ENCODE peak calls at places on chromosomes 5 and 9, in seven cellular contexts. One of them, this sample, is unnamed.

GRCh38 chr9:87334366-87334765 is 163.3 kb upstream of the DAPK1 start:
- DNase-seq in progenitor cell of endocrine pancreas: no peak
- DNase-seq in fibroblast of pulmonary artery: no peak
- DNase-seq in colonic mucosa: no peak
- DNase-seq in AG09319: no peak
- DNase-seq in GM12878: no peak
- DNase-seq in endothelial cell: no peak
- DNase-seq in this sample: no peak

GRCh38 chr5:115685480-115685879 is 59.6 kb upstream of the TMED7 start:
- DNase-seq in colonic mucosa: no peak
- DNase-seq in GM12878: no peak
- DNase-seq in fibroblast of pulmonary artery: no peak
- DNase-seq in progenitor cell of endocrine pancreas: no peak
- DNase-seq in endothelial cell: no peak
- DNase-seq in AG09319: no peak
- DNase-seq in this sample: peak; percentile 36

GRCh38 chr5:142053434-142054253 is 40.8 kb upstream of the GNPDA1 start:
- DNase-seq in fibroblast of pulmonary artery: peak; percentile 51
- DNase-seq in endothelial cell: no peak
- DNase-seq in progenitor cell of endocrine pancreas: no peak
- DNase-seq in GM12878: no peak
- DNase-seq in AG09319: no peak
- DNase-seq in colonic mucosa: no peak
- DNase-seq in this sample: peak; percentile 69

GRCh38 chr9:34069831-34070230 is 21.1 kb upstream of the UBAP2 start:
- DNase-seq in GM12878: no peak
- DNase-seq in fibroblast of pulmonary artery: no peak
- DNase-seq in endothelial cell: no peak
- DNase-seq in progenitor cell of endocrine pancreas: no peak
- DNase-seq in AG09319: no peak
- DNase-seq in colonic mucosa: no peak
- DNase-seq in this sample: no peak

GRCh38 chr9:82512724-82513123 is 524.2 kb downstream of the SPATA31D1 start:
- DNase-seq in AG09319: no peak
- DNase-seq in GM12878: no peak
- DNase-seq in endothelial cell: no peak
- DNase-seq in progenitor cell of endocrine pancreas: no peak
- DNase-seq in fibroblast of pulmonary artery: no peak
- DNase-seq in colonic mucosa: no peak
- DNase-seq in this sample: peak; percentile 40

GRCh38 chr5:52920929-52921328 is 68.2 kb upstream of the ITGA2 start:
- DNase-seq in GM12878: no peak
- DNase-seq in AG09319: no peak
- DNase-seq in colonic mucosa: no peak
- DNase-seq in progenitor cell of endocrine pancreas: no peak
- DNase-seq in fibroblast of pulmonary artery: peak; percentile 53
- DNase-seq in endothelial cell: no peak
- DNase-seq in this sample: peak; percentile 26

GRCh38 chr5:145689235-145689634 is 145.9 kb downstream of the PRELID2 start:
- DNase-seq in colonic mucosa: no peak
- DNase-seq in AG09319: no peak
- DNase-seq in fibroblast of pulmonary artery: no peak
- DNase-seq in GM12878: peak; percentile 36
- DNase-seq in endothelial cell: no peak
- DNase-seq in progenitor cell of endocrine pancreas: no peak
- DNase-seq in this sample: no peak

GRCh38 chr9:71767421-71768321 is 642 bp downstream of the CEMIP2 start:
- DNase-seq in endothelial cell: peak; percentile 17
- DNase-seq in colonic mucosa: peak; percentile 54
- DNase-seq in progenitor cell of endocrine pancreas: no peak
- DNase-seq in AG09319: no peak
- DNase-seq in fibroblast of pulmonary artery: peak; percentile 35
- DNase-seq in GM12878: no peak
- DNase-seq in this sample: peak; percentile 36

GRCh38 chr5:170439246-170439943 is 50.2 kb upstream of the KCNMB1 start:
- DNase-seq in endothelial cell: no peak
- DNase-seq in colonic mucosa: no peak
- DNase-seq in fibroblast of pulmonary artery: no peak
- DNase-seq in GM12878: no peak
- DNase-seq in progenitor cell of endocrine pancreas: no peak
- DNase-seq in AG09319: no peak
- DNase-seq in this sample: no peak

GRCh38 chr5:158874814-158875213 is 224.9 kb downstream of the EBF1 start:
- DNase-seq in endothelial cell: no peak
- DNase-seq in GM12878: no peak
- DNase-seq in progenitor cell of endocrine pancreas: no peak
- DNase-seq in colonic mucosa: no peak
- DNase-seq in AG09319: no peak
- DNase-seq in fibroblast of pulmonary artery: no peak
- DNase-seq in this sample: peak; percentile 27

GRCh38 chr9:9536481-9536880 is 1076.3 kb downstream of the PTPRD start:
- DNase-seq in GM12878: no peak
- DNase-seq in progenitor cell of endocrine pancreas: no peak
- DNase-seq in AG09319: no peak
- DNase-seq in endothelial cell: no peak
- DNase-seq in fibroblast of pulmonary artery: no peak
- DNase-seq in colonic mucosa: no peak
- DNase-seq in this sample: no peak

GRCh38 chr9:78121488-78121887 is 89.9 kb upstream of the GNAQ start:
- DNase-seq in GM12878: no peak
- DNase-seq in AG09319: peak; percentile 12
- DNase-seq in colonic mucosa: peak; percentile 85
- DNase-seq in fibroblast of pulmonary artery: peak; percentile 77
- DNase-seq in progenitor cell of endocrine pancreas: peak; percentile 22
- DNase-seq in endothelial cell: peak; percentile 74
- DNase-seq in this sample: peak; percentile 76

GRCh38 chr9:19127881-19128719 is 808 bp upstream of the PLIN2 start:
- DNase-seq in endothelial cell: peak; percentile 19
- DNase-seq in fibroblast of pulmonary artery: no peak
- DNase-seq in GM12878: no peak
- DNase-seq in colonic mucosa: peak; percentile 50
- DNase-seq in AG09319: no peak
- DNase-seq in progenitor cell of endocrine pancreas: peak; percentile 11
- DNase-seq in this sample: peak; percentile 47

GRCh38 chr9:69147041-69147834 is 26.8 kb upstream of the TJP2 start:
- DNase-seq in endothelial cell: peak; percentile 0
- DNase-seq in fibroblast of pulmonary artery: no peak
- DNase-seq in colonic mucosa: no peak
- DNase-seq in AG09319: no peak
- DNase-seq in GM12878: no peak
- DNase-seq in progenitor cell of endocrine pancreas: no peak
- DNase-seq in this sample: no peak

DNA sequence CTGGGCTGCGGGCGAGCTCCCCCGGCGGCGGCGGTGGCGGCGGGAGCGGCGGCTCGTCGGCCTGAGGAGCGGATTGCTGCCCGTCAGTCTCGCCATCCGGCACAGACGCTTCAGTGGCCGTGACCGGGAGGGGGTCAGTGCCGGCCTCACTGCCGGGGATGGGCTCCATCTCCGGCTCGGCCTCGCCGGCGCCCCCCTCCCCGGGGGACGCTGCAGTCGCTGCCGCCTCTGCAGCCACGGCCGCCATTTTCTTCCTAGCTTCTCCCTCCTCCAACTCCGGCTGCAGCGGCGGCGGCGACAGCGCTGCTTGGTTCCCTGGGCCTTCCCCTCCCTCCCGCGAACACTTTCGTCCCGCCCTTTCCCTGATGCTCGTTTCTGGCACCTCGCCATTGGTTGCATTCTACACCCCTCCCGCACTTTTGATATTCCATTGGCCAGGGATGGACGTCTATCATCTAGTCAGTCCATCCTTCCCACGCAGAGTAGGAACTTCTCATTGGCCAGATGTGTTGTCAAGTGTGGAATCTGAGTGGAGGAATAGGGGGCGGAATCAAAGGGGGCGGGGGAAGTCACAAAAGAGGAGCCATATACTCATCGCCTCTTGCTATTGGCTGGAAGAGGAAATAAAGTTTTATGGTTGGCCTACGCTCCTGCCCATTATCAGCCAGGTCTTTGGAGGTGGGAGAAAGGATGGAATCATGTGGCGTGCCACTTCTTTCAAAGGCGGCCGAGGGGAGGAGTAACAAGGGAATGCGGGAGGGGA is at the start of gene PWWP2A:
- DNase-seq in endothelial cell: peak; percentile 93
- DNase-seq in fibroblast of pulmonary artery: peak; percentile 100
- DNase-seq in colonic mucosa: peak; percentile 100
- DNase-seq in AG09319: peak; percentile 100
- DNase-seq in progenitor cell of endocrine pancreas: peak; percentile 89
- DNase-seq in GM12878: peak; percentile 100
- DNase-seq in this sample: peak; percentile 100
- TF ChIP-seq CTCF in endothelial cell: no peak
- TF ChIP-seq CTCF in fibroblast of pulmonary artery: no peak
- TF ChIP-seq CTCF in colonic mucosa: no peak
- TF ChIP-seq CTCF in AG09319: no peak
- TF ChIP-seq CTCF in progenitor cell of endocrine pancreas: peak; percentile 25
- TF ChIP-seq CTCF in GM12878: no peak
- TF ChIP-seq CTCF in this sample: no peak

DNA sequence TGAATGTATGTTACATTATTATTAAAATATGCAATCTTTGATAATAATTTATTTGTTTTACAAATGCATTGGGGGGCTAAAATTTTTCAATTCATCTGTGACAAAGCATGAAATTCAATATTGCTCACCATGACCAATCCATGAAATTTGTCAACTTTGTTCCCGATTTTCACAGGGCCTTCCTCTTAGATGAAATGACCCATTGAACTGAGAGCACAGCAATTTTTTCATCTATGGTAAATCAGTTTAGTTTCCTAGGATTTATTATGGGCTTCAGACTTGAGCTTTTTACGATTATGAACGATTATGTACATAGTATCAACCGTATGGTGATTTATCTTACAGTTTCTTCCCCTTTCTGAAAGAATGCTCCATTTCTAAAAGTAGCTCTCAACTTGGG is 157.3 kb downstream of the KIAA0825 start:
- DNase-seq in AG09319: no peak
- DNase-seq in progenitor cell of endocrine pancreas: no peak
- DNase-seq in fibroblast of pulmonary artery: no peak
- DNase-seq in GM12878: no peak
- DNase-seq in colonic mucosa: no peak
- DNase-seq in endothelial cell: no peak
- DNase-seq in this sample: no peak
- TF ChIP-seq CTCF in AG09319: no peak
- TF ChIP-seq CTCF in progenitor cell of endocrine pancreas: no peak
- TF ChIP-seq CTCF in fibroblast of pulmonary artery: no peak
- TF ChIP-seq CTCF in GM12878: no peak
- TF ChIP-seq CTCF in colonic mucosa: no peak
- TF ChIP-seq CTCF in endothelial cell: no peak
- TF ChIP-seq CTCF in this sample: no peak

DNA sequence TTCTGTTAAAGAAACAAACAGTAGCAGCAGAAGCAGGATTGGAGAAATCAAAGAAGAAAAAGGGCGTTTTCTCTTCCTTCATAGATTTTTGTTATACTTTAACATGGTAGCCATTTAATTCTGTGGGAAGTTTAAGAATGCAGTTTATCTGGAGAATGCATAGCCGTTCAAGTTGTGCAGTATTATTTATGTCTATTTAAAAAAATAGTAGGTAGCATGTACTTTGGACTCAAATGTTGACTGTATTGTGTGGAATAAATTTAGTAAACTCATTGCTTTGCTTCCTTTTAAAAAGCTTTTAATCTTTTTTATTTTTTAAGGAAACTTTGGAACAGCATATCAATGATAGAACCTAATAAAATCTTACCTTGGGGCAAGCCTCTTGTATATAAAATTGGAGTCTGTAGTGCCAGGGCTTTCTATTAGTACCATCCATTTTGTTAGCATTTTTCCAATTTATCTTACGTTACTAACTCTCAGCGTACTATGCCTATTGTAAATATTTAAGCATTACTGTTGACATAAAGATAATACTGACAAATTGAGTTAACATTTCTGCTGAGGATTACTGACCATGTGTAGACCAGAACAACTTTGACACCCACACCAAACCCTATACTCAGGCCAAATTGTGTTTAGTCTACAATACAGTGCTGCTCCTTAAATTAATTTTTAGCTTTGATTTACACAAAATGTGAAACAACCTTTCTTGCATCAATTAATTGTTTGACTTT is 291.1 kb downstream of the NNT start:
- DNase-seq in endothelial cell: no peak
- DNase-seq in progenitor cell of endocrine pancreas: no peak
- DNase-seq in fibroblast of pulmonary artery: no peak
- DNase-seq in AG09319: no peak
- DNase-seq in colonic mucosa: no peak
- DNase-seq in GM12878: no peak
- DNase-seq in this sample: no peak
- TF ChIP-seq CTCF in endothelial cell: no peak
- TF ChIP-seq CTCF in progenitor cell of endocrine pancreas: no peak
- TF ChIP-seq CTCF in fibroblast of pulmonary artery: no peak
- TF ChIP-seq CTCF in AG09319: no peak
- TF ChIP-seq CTCF in colonic mucosa: no peak
- TF ChIP-seq CTCF in GM12878: no peak
- TF ChIP-seq CTCF in this sample: no peak

GRCh38 chr9:123104807-123105206 is 71.3 kb downstream of the GPR21 start:
- DNase-seq in endothelial cell: no peak
- DNase-seq in fibroblast of pulmonary artery: no peak
- DNase-seq in GM12878: no peak
- DNase-seq in AG09319: no peak
- DNase-seq in progenitor cell of endocrine pancreas: no peak
- DNase-seq in colonic mucosa: no peak
- DNase-seq in this sample: no peak

GRCh38 chr9:123099042-123099441 is 65.6 kb downstream of the GPR21 start:
- DNase-seq in endothelial cell: no peak
- DNase-seq in progenitor cell of endocrine pancreas: no peak
- DNase-seq in fibroblast of pulmonary artery: no peak
- DNase-seq in AG09319: no peak
- DNase-seq in colonic mucosa: no peak
- DNase-seq in GM12878: no peak
- DNase-seq in this sample: no peak

GRCh38 chr9:123105490-123105889 is 72.0 kb downstream of the GPR21 start:
- DNase-seq in AG09319: no peak
- DNase-seq in GM12878: no peak
- DNase-seq in endothelial cell: no peak
- DNase-seq in fibroblast of pulmonary artery: no peak
- DNase-seq in progenitor cell of endocrine pancreas: no peak
- DNase-seq in colonic mucosa: no peak
- DNase-seq in this sample: no peak

GRCh38 chr9:123099548-123099947 is 66.1 kb downstream of the GPR21 start:
- DNase-seq in endothelial cell: no peak
- DNase-seq in fibroblast of pulmonary artery: no peak
- DNase-seq in progenitor cell of endocrine pancreas: no peak
- DNase-seq in colonic mucosa: no peak
- DNase-seq in AG09319: no peak
- DNase-seq in GM12878: no peak
- DNase-seq in this sample: no peak

DNA sequence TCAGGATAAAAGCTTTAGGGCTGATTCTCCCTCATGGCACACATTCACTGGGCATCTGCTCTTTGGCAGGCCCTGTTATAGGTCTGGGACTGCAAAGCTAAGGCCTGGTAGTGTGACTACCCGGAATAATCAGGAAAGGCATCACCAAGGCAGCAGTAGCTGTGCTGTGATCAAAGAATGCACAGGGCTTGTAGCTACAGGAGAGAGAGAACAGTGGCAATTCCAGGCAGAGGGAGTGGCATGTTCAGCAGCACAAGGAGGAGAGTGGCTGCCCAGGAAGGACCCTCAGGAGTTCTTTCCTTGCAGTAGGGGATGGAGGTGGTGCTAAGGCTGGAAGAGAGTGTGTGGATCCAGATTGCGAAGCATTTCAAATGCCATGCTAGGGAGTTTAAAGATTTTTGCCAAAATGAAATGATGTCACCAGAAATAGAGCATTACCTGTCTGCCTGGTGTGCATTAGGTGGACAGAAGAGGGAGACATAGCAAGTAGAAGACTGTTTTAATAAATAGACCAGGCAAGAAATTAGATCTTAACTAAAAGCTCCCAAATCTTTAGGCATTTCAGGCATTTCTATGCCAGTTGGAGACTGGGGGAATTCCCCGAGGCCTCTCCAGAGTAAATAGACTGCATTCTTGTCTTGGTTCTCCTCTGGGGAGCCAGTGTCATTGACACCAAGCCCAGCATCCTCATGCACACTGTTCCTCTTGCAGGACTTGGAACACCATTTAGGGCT is 69.1 kb downstream of the GPR21 start:
- DNase-seq in endothelial cell: no peak
- DNase-seq in GM12878: no peak
- DNase-seq in fibroblast of pulmonary artery: no peak
- DNase-seq in colonic mucosa: no peak
- DNase-seq in progenitor cell of endocrine pancreas: no peak
- DNase-seq in AG09319: no peak
- DNase-seq in this sample: no peak
- TF ChIP-seq CTCF in endothelial cell: peak; percentile 13
- TF ChIP-seq CTCF in GM12878: peak; percentile 17
- TF ChIP-seq CTCF in fibroblast of pulmonary artery: peak; percentile 19
- TF ChIP-seq CTCF in colonic mucosa: no peak
- TF ChIP-seq CTCF in progenitor cell of endocrine pancreas: peak; percentile 39
- TF ChIP-seq CTCF in AG09319: peak; percentile 23
- TF ChIP-seq CTCF in this sample: no peak